ENCODE peak calls at places on chromosomes 11 and 22, in six cellular contexts. E, Y, C, W, Z and I are unnamed samples.

GRCh38 chr11:12838463-12839120 is 164.4 kb downstream of the TEAD1 start:
- DNase-seq in E (no peak), Y (no peak), C (no peak), W (no peak), Z (peak), I (no peak)

GRCh38 chr11:109798521-109798920 is 294.7 kb upstream of the ZC3H12C start:
- DNase-seq in E (no peak), Y (no peak), C (no peak), W (no peak), Z (no peak), I (no peak)

GRCh38 chr11:122214567-122214966 is 98.6 kb upstream of the BLID start:
- DNase-seq in E (no peak), Y (no peak), C (no peak), W (no peak), Z (no peak), I (no peak)

GRCh38 chr11:119103793-119104192 is 2.1 kb upstream of the DPAGT1 start:
- DNase-seq in E (no peak), Y (no peak), C (no peak), W (no peak), Z (no peak), I (no peak)

GRCh38 chr22:17633217-17633997 is 4.9 kb upstream of the ATP6V1E1 start:
- DNase-seq in E (peak), Y (no peak), C (peak), W (peak), Z (no peak), I (no peak)

GRCh38 chr22:26904483-26904882 is 247.1 kb downstream of the MIAT start:
- DNase-seq in E (no peak), Y (no peak), C (no peak), W (no peak), Z (no peak), I (no peak)

GRCh38 chr11:116062526-116063171 is 558.4 kb upstream of the CADM1 start:
- DNase-seq in E (no peak), Y (peak), C (no peak), W (peak), Z (no peak), I (no peak)

GRCh38 chr11:3674189-3674588 is 3.0 kb upstream of the CHRNA10 start:
- DNase-seq in E (peak), Y (no peak), C (no peak), W (no peak), Z (no peak), I (peak)

GRCh38 chr22:46280999-46281623 is 13.3 kb downstream of the TTC38 start:
- DNase-seq in E (no peak), Y (peak), C (no peak), W (no peak), Z (no peak), I (no peak)

GRCh38 chr22:45937960-45938359 is 39.0 kb downstream of the WNT7B start:
- DNase-seq in E (no peak), Y (no peak), C (no peak), W (no peak), Z (no peak), I (no peak)

GRCh38 chr11:35579557-35580396 is 38.5 kb upstream of the FJX1 start:
- DNase-seq in E (peak), Y (no peak), C (peak), W (peak), Z (no peak), I (no peak)

GRCh38 chr11:16511109-16511806 is 154.9 kb upstream of the SOX6 start:
- DNase-seq in E (peak), Y (no peak), C (no peak), W (peak), Z (no peak), I (no peak)

GRCh38 chr22:44026630-44027511 is 2.8 kb downstream of the PARVB start:
- DNase-seq in E (no peak), Y (peak), C (no peak), W (no peak), Z (peak), I (no peak)

GRCh38 chr11:13462311-13462927 is 603 bp downstream of the BTBD10 start:
- DNase-seq in E (peak), Y (peak), C (peak), W (peak), Z (peak), I (peak)

GRCh38 chr11:76233196-76233921 is 27.1 kb upstream of the WNT11 start:
- DNase-seq in E (no peak), Y (no peak), C (no peak), W (no peak), Z (no peak), I (no peak)

GRCh38 chr11:27711725-27712124 is 11.5 kb upstream of the BDNF start:
- DNase-seq in E (no peak), Y (no peak), C (no peak), W (no peak), Z (no peak), I (no peak)

GRCh38 chr11:93574821-93575220 is 31.6 kb upstream of the SMCO4 start:
- DNase-seq in E (no peak), Y (no peak), C (no peak), W (no peak), Z (no peak), I (no peak)

GRCh38 chr22:22408731-22409696 is 99.5 kb downstream of the ZNF280B start:
- DNase-seq in E (peak), Y (peak), C (peak), W (peak), Z (peak), I (peak)

GRCh38 chr11:22926341-22926740 is 66.1 kb upstream of the CCDC179 start:
- DNase-seq in E (no peak), Y (no peak), C (no peak), W (no peak), Z (no peak), I (no peak)

GRCh38 chr11:78406568-78407196 is 10.9 kb downstream of the GAB2 start:
- DNase-seq in E (peak), Y (no peak), C (no peak), W (no peak), Z (no peak), I (no peak)

GRCh38 chr11:70796601-70797000 is 398.3 kb downstream of the CTTN start:
- DNase-seq in E (peak), Y (no peak), C (peak), W (no peak), Z (no peak), I (peak)

GRCh38 chr22:50530857-50531545 is 1.2 kb upstream of the TYMP start:
- DNase-seq in E (peak), Y (peak), C (peak), W (peak), Z (peak), I (peak)

GRCh38 chr22:47374901-47375575 is 612.6 kb downstream of the TBC1D22A start:
- DNase-seq in E (no peak), Y (no peak), C (no peak), W (no peak), Z (no peak), I (no peak)

GRCh38 chr22:25564979-25565677 is 653 bp downstream of the GRK3 start:
- DNase-seq in E (no peak), Y (peak), C (no peak), W (peak), Z (no peak), I (peak)

GRCh38 chr22:21591695-21592094 is 24.2 kb downstream of the UBE2L3 start:
- DNase-seq in E (peak), Y (no peak), C (no peak), W (no peak), Z (no peak), I (no peak)

GRCh38 chr11:126637800-126638175 is 282.3 kb downstream of the ST3GAL4 start:
- DNase-seq in E (no peak), Y (no peak), C (no peak), W (no peak), Z (no peak), I (no peak)

GRCh38 chr11:13983081-13983751 is 20.7 kb downstream of the SPON1 start:
- DNase-seq in E (no peak), Y (no peak), C (no peak), W (peak), Z (no peak), I (no peak)

DNA sequence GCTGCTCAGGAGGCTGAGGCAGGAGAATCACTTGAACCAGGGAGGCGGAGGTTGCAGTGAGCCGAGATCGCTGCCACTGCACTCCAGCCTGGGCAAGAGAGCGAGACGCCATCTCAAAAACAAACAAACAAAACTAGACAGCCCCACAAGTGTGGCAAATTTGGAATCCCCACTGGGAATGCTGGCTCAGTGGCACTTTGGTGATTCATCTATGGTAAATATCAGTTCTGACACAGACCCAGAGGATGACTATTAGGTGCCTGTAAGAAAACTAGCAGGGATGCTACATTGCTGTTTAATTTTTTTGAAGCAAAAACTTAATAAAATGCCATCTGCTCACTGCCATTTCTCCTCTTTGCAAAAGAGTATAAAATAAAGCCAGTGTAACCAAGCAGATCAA is 107.9 kb downstream of the NAT10 start:
- DNase-seq in E (peak), Y (no peak), C (no peak), W (no peak), Z (no peak), I (no peak)
- TF ChIP-seq CTCF in E (no peak), Y (no peak), C (no peak), W (no peak), Z (no peak), I (no peak)

GRCh38 chr11:69734367-69734766 is 30.5 kb upstream of the FGF19 start:
- DNase-seq in E (no peak), Y (no peak), C (no peak), W (no peak), Z (no peak), I (no peak)

GRCh38 chr11:69732910-69733309 is 29.1 kb upstream of the FGF19 start:
- DNase-seq in E (no peak), Y (no peak), C (no peak), W (no peak), Z (no peak), I (no peak)

GRCh38 chr11:69731110-69731509 is 27.3 kb upstream of the FGF19 start:
- DNase-seq in E (no peak), Y (no peak), C (no peak), W (no peak), Z (no peak), I (no peak)

GRCh38 chr11:69730500-69730899 is 26.7 kb upstream of the FGF19 start:
- DNase-seq in E (no peak), Y (no peak), C (no peak), W (no peak), Z (no peak), I (no peak)

GRCh38 chr11:69734841-69735240 is 31.0 kb upstream of the FGF19 start:
- DNase-seq in E (no peak), Y (no peak), C (no peak), W (no peak), Z (no peak), I (no peak)
- TF ChIP-seq EZH2phosphoT487 in E (no peak), Y (no peak), C (no peak), W (no peak), Z (no peak), I (no peak)

DNA sequence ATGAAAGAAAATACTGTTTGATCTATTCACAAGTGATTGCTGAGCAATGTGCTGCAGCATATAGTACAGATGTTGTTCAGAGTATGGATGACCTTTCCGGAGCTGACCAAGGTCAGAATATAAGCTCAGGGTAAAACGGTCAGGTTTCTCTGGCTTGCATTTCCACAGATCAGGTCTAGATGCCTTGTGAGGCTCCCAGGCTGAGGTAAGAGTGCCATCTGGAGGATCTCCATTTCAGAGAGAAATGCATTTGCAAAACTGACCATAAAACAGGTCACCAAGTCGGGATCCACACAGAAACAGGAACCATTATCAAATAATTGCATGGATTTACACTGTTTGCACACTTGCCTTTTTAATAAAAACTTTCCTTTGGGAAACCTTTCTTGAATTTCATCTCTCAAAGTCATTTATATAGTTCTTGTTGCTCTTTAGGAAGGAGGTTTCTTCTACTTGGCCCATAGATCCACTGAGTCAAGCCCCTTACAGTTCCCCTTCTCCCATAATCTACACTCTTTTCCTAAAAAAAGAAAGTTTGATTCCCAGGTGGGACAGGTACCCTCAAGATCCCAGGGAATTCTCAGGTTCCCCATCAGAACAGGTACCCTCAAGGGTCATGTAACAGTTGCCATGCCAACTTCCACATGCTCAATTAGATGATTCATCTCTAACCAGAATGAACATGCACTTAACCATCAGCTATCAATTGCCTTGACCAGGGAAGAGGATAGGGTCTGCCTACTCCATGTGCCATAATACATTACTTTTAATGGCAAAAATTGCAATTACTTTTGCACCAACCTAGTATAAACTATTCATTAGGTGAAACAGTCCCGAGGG is 25.0 kb upstream of the TMPRSS5 start:
- DNase-seq in E (peak), Y (peak), C (peak), W (peak), Z (no peak), I (peak)
- TF ChIP-seq CTCF in E (peak), Y (peak), C (peak), W (peak), Z (peak), I (peak)

GRCh38 chr11:58576792-58577440 is 1.3 kb upstream of the LPXN start:
- DNase-seq in E (peak), Y (peak), C (no peak), W (peak), Z (peak), I (no peak)
- TF ChIP-seq EZH2phosphoT487 in E (no peak), Y (no peak), C (no peak), W (no peak), Z (no peak), I (no peak)

GRCh38 chr11:120985718-120986569 is 38.0 kb upstream of the TBCEL start:
- DNase-seq in E (peak), Y (no peak), C (no peak), W (peak), Z (peak), I (peak)
- TF ChIP-seq CTCF in E (peak), Y (no peak), C (no peak), W (peak), Z (peak), I (peak)

GRCh38 chr11:114182471-114182968 is 113.7 kb upstream of the NNMT start:
- DNase-seq in E (no peak), Y (no peak), C (no peak), W (no peak), Z (no peak), I (no peak)

GRCh38 chr11:114181195-114181594 is 115.0 kb upstream of the NNMT start:
- DNase-seq in E (no peak), Y (no peak), C (no peak), W (no peak), Z (no peak), I (no peak)

GRCh38 chr11:114185436-114185835 is 110.8 kb upstream of the NNMT start:
- DNase-seq in E (no peak), Y (no peak), C (no peak), W (no peak), Z (no peak), I (no peak)

GRCh38 chr11:114181752-114182151 is 114.4 kb upstream of the NNMT start:
- DNase-seq in E (no peak), Y (no peak), C (no peak), W (no peak), Z (no peak), I (no peak)

DNA sequence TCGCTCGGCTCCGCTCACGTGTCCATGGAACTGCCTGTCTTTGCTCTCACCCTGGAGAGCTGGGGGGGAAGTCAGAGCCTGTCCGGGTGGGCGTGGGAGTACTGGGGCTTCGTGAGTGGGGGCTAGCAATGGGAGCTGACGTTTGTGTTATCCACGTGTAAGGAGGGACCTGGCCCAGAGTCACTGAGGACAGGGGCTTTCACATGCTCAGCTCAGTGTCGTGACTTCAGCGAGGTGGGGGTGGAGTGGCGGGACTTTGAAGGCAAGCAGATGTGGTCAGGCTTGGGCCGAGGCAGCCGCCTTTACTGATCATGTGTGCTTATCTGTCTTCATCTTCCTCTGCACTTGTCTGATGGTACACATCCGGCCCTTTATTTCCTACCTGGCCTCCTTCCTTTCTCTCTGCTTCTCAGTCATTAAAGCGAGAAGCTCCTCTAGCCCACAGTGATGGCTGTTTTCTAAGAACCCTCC is 113.1 kb upstream of the NNMT start:
- DNase-seq in E (no peak), Y (peak), C (no peak), W (no peak), Z (no peak), I (no peak)
- TF ChIP-seq EZH2phosphoT487 in E (no peak), Y (no peak), C (no peak), W (no peak), Z (no peak), I (no peak)